ENCODE peak calls at places on chromosomes 5 and 9, in five cellular contexts. G, N, D, W and S are unnamed samples.

GRCh38 chr9:4145482-4145881 is 154.4 kb downstream of the GLIS3 start:
- DNase-seq in D (no peak), N (no peak), G (no peak), W (no peak), S (no peak)

GRCh38 chr9:128349125-128349524 is 8.8 kb downstream of the SLC27A4 start:
- DNase-seq in W (no peak), G (no peak), D (no peak), N (no peak), S (no peak)

GRCh38 chr5:13985736-13986418 is 41.4 kb upstream of the DNAH5 start:
- DNase-seq in D (no peak), N (peak), W (peak), G (no peak), S (no peak)

GRCh38 chr5:139961435-139962157 is 81.5 kb downstream of the NRG2 start:
- DNase-seq in G (no peak), D (no peak), W (no peak), N (peak), S (no peak)

GRCh38 chr9:88905506-88905905 is 85.8 kb upstream of the S1PR3 start:
- DNase-seq in D (no peak), G (no peak), W (no peak), N (peak), S (no peak)

GRCh38 chr5:65072836-65073620 is 304.3 kb downstream of the CWC27 start:
- DNase-seq in D (peak), W (peak), G (no peak), N (peak), S (no peak)

GRCh38 chr5:34011521-34011920 is 3.7 kb upstream of the AMACR start:
- DNase-seq in N (peak), D (no peak), W (peak), G (no peak), S (no peak)

GRCh38 chr5:16889203-16889971 is 46.7 kb downstream of the MYO10 start:
- DNase-seq in N (peak), D (no peak), G (no peak), W (peak), S (no peak)

GRCh38 chr9:123338710-123339665 is 17.0 kb upstream of the CRB2 start:
- DNase-seq in N (no peak), W (peak), G (peak), D (peak), S (peak)

GRCh38 chr9:747567-747966 is 93.9 kb upstream of the DMRT1 start:
- DNase-seq in W (no peak), D (no peak), G (no peak), N (no peak), S (no peak)

GRCh38 chr9:133682961-133683493 is 46.9 kb downstream of the DBH start:
- DNase-seq in G (no peak), W (no peak), N (no peak), D (no peak), S (peak)

GRCh38 chr5:97019435-97020117 is 83.7 kb downstream of the LNPEP start:
- DNase-seq in N (no peak), D (no peak), W (peak), G (no peak), S (no peak)

GRCh38 chr5:89989831-89990230 is 419.7 kb downstream of the CETN3 start:
- DNase-seq in G (no peak), N (peak), W (peak), D (no peak), S (no peak)

GRCh38 chr5:89992201-89992600 is 417.4 kb downstream of the CETN3 start:
- DNase-seq in D (no peak), G (no peak), W (no peak), N (no peak), S (no peak)

GRCh38 chr5:89988998-89989690 is 420.4 kb downstream of the CETN3 start:
- DNase-seq in N (peak), W (peak), D (no peak), G (no peak), S (no peak)

GRCh38 chr5:89991592-89991991 is 418.0 kb downstream of the CETN3 start:
- DNase-seq in D (no peak), W (no peak), G (no peak), N (no peak), S (no peak)

DNA sequence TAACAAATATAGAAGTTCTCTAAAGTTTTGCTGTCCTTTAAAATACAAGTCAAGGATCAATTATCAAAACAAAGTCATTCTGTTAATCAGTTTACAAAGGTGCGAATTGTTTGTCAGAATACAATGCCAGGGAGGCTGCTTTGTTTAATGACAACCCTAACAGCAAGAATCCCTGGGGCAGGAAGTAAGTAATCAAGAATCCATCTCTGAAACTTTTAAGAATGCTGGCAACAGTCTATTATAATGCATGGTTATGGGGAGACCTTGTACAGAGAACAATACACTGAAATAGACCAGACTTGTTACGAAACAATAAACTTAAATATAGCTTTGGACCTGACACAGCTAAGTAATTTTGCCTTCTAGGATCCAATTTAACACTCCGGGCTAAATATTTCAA is 421.4 kb downstream of the CETN3 start:
- DNase-seq in D (no peak), N (no peak), W (peak), G (no peak), S (no peak)
- TF ChIP-seq CTCF in D (no peak), N (no peak), W (no peak), G (no peak), S (no peak)

GRCh38 chr9:120324461-120324860 is 255.5 kb downstream of the CDK5RAP2 start:
- DNase-seq in W (no peak), G (no peak), D (no peak), N (no peak), S (no peak)

GRCh38 chr9:120323125-120323524 is 256.8 kb downstream of the CDK5RAP2 start:
- DNase-seq in D (no peak), W (no peak), G (no peak), N (no peak), S (no peak)

GRCh38 chr9:120327322-120327721 is 252.6 kb downstream of the CDK5RAP2 start:
- DNase-seq in G (no peak), D (no peak), W (no peak), N (no peak), S (no peak)

GRCh38 chr9:120326076-120326693 is 253.8 kb downstream of the CDK5RAP2 start:
- DNase-seq in N (peak), G (no peak), W (no peak), D (no peak), S (no peak)

DNA sequence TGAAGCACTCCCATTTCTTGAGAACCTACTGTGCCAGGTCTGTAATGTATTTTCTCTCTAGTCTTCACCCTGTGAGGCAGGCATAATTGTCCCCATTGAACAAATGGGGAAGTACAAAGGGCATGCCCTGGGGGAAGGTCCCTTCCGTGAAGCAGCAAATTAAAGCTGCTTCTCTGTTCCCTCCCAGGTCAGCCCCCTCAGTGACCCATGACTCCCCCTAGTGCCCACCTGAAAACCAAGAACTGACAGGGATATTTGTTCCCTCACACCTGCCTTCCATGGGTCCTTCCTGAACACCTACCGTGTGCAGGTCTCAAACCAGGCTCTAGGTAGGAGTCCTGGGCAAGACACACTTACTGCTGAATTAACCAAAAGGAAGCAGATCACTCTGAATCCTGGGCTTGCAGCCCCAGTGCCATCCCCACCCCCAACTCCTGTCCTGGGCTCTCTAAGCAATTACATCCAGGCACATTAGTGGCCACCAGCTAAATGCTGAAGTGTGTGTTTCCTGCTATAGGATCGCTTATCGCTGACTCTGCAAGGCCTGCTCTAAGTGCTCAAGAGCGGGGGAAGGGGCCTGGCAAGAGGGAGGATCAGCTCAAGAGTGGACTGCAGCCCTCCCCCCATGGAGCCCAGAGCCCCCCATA is 254.8 kb downstream of the CDK5RAP2 start:
- DNase-seq in D (peak), G (no peak), W (no peak), N (no peak), S (peak)
- TF ChIP-seq CTCF in D (peak), G (no peak), W (no peak), N (no peak), S (no peak)

GRCh38 chr9:72443855-72444254 is 77.6 kb upstream of the TMC1 start:
- DNase-seq in D (no peak), G (no peak), W (no peak), N (peak), S (peak)
- TF ChIP-seq CTCF in D (no peak), G (no peak), W (no peak), N (no peak), S (no peak)

DNA sequence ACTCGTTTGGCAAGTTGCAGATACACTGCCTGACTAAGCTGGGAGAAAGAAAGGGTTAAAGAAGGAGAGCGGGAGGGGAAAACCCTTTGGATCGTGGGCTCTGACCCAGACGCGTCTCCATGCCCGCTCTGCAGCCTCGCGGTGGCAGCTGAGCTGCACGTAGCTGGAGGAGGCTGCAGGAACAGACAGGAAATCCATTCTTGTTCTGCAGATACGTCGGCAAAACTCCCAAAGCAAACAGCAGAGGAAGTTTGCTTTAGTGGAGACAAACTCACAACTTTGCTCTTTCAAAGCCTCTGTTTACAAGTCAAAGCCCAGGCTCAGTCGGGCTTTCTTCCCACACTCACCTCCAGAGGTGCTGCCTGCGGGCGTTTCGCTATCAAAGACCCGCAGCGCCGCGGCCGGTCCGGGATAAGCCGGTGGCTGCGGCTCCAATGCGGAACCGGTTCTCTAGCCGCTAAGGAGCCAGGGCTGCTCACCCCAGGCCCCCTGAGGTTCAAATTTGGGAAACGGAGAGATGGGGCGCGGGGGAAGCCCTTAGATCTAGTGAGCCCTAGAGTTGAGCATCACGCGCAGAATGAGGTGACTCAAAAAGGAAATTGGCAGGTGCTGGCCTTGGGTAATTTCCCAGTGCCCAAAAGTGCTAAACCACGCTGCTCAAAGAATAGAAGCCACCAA is 60.7 kb downstream of the MAT2B start:
- DNase-seq in N (no peak), W (peak), D (no peak), G (peak), S (peak)
- TF ChIP-seq CTCF in N (no peak), W (no peak), D (no peak), G (no peak), S (no peak)

GRCh38 chr5:151040211-151040747 is 19.9 kb downstream of the GPX3 start:
- DNase-seq in N (peak), G (no peak), D (no peak), W (peak), S (no peak)
- TF ChIP-seq CTCF in N (no peak), G (no peak), D (no peak), W (no peak), S (no peak)

GRCh38 chr9:98991981-98992884 is 48.5 kb downstream of the COL15A1 start:
- DNase-seq in W (no peak), G (no peak), N (no peak), D (no peak), S (no peak)

GRCh38 chr9:98990181-98990870 is 46.6 kb downstream of the COL15A1 start:
- DNase-seq in W (no peak), G (no peak), N (no peak), D (no peak), S (no peak)

GRCh38 chr9:98986866-98987653 is 43.4 kb downstream of the COL15A1 start:
- DNase-seq in D (no peak), G (no peak), N (no peak), W (no peak), S (no peak)

GRCh38 chr9:98992885-98993569 is 49.3 kb downstream of the COL15A1 start:
- DNase-seq in W (no peak), N (peak), D (no peak), G (no peak), S (no peak)

GRCh38 chr9:98989036-98990000 is 45.6 kb downstream of the COL15A1 start:
- DNase-seq in D (peak), W (peak), G (no peak), N (peak), S (no peak)
- TF ChIP-seq CTCF in D (peak), W (peak), G (no peak), N (peak), S (no peak)

GRCh38 chr5:171849585-171850353 is 64.2 kb downstream of the SMIM23 start:
- DNase-seq in N (no peak), G (no peak), D (no peak), W (no peak), S (no peak)

GRCh38 chr5:171848911-171849520 is 63.4 kb downstream of the SMIM23 start:
- DNase-seq in W (peak), G (no peak), D (no peak), N (no peak), S (no peak)

GRCh38 chr5:171852255-171852681 is 66.7 kb downstream of the SMIM23 start:
- DNase-seq in D (no peak), N (peak), W (no peak), G (no peak), S (no peak)

GRCh38 chr5:171851251-171851650 is 65.6 kb downstream of the SMIM23 start:
- DNase-seq in D (no peak), N (no peak), G (no peak), W (no peak), S (no peak)

GRCh38 chr5:171850354-171850947 is 64.8 kb downstream of the SMIM23 start:
- DNase-seq in G (no peak), N (peak), D (peak), W (no peak), S (no peak)
- TF ChIP-seq CTCF in G (no peak), N (peak), D (peak), W (peak), S (no peak)

GRCh38 chr9:18017136-18017535 is 438.3 kb downstream of the SH3GL2 start:
- DNase-seq in W (no peak), D (no peak), G (no peak), N (no peak), S (no peak)
- TF ChIP-seq CTCF in W (no peak), D (no peak), G (no peak), N (no peak), S (no peak)

GRCh38 chr5:177516601-177517568 is at the start of gene DDX41:
- DNase-seq in D (peak), W (peak), G (peak), N (peak), S (peak)
- TF ChIP-seq CTCF in D (peak), W (no peak), G (no peak), N (no peak), S (no peak)